ENCODE peak calls at places on chromosomes 16 and 17, in seven cellular contexts. L is HepG2, S is HCT116, E is K562, J is SK-N-SH, B is GM12878, G is H1. F is an unnamed sample.

GRCh38 chr16:67538666-67539101 is 10.1 kb downstream of the RIPOR1 start:
- DNase-seq in E (no peak), S (no peak), B (no peak), J (peak; percentile 38), G (no peak), L (no peak), F (no peak)

GRCh38 chr16:66485361-66485760 is 58.3 kb downstream of the BEAN1 start:
- DNase-seq in L (no peak), B (no peak), J (no peak), E (no peak), G (no peak), S (no peak), F (no peak)

GRCh38 chr17:13084420-13084819 is 66.6 kb upstream of the ELAC2 start:
- DNase-seq in J (no peak), B (no peak), S (no peak), L (no peak), G (no peak), E (no peak), F (no peak)

GRCh38 chr17:29594441-29595090 is 1.6 kb downstream of the ANKRD13B start:
- DNase-seq in L (no peak), G (no peak), E (no peak), B (no peak), J (no peak), S (no peak), F (no peak)

GRCh38 chr16:73717266-73718057 is 579.2 kb upstream of the PSMD7 start:
- DNase-seq in L (no peak), J (no peak), G (no peak), S (no peak), E (no peak), B (no peak), F (no peak)

GRCh38 chr16:56477096-56477878 is 25.9 kb downstream of the OGFOD1 start:
- DNase-seq in L (peak; percentile 27), E (peak; percentile 21), B (no peak), J (no peak), S (peak; percentile 46), G (no peak), F (peak; percentile 17)

GRCh38 chr16:17724242-17724898 is 253.6 kb upstream of the XYLT1 start:
- DNase-seq in G (no peak), E (no peak), S (no peak), B (no peak), L (no peak), J (no peak), F (no peak)

GRCh38 chr16:50538411-50539052 is 9.7 kb upstream of the NKD1 start:
- DNase-seq in S (no peak), E (no peak), L (no peak), J (peak; percentile 62), B (no peak), G (no peak), F (no peak)

GRCh38 chr17:59829217-59830006 is 63.3 kb downstream of the TUBD1 start:
- DNase-seq in B (peak; percentile 100), S (peak; percentile 100), G (no peak), E (peak; percentile 77), J (peak; percentile 44), L (peak; percentile 97), F (peak; percentile 97)

GRCh38 chr16:49986351-49987124 is 38.5 kb upstream of the CNEP1R1 start:
- DNase-seq in G (no peak), B (no peak), E (peak; percentile 38), J (peak; percentile 16), L (peak; percentile 18), S (peak; percentile 24), F (no peak)

GRCh38 chr16:22147853-22148252 is 14.5 kb upstream of the SDR42E2 start:
- DNase-seq in S (no peak), E (no peak), L (no peak), G (no peak), B (no peak), J (no peak), F (no peak)

GRCh38 chr17:69525920-69526841 is 111.7 kb downstream of the MAP2K6 start:
- DNase-seq in J (peak; percentile 60), E (peak; percentile 37), G (peak; percentile 13), B (no peak), S (peak; percentile 73), L (peak; percentile 65), F (peak; percentile 48)

GRCh38 chr17:304461-304860 is 48.1 kb downstream of the RPH3AL start:
- DNase-seq in J (no peak), L (no peak), S (no peak), E (no peak), B (no peak), G (no peak), F (no peak)

GRCh38 chr17:45753645-45754225 is 30.4 kb upstream of the CRHR1 start:
- DNase-seq in G (no peak), L (no peak), B (no peak), E (no peak), S (no peak), J (no peak), F (no peak)

GRCh38 chr16:24178496-24178895 is 77.6 kb upstream of the CACNG3 start:
- DNase-seq in J (no peak), G (no peak), L (no peak), B (no peak), S (no peak), E (no peak), F (no peak)

GRCh38 chr17:38996660-38997337 is 29.6 kb upstream of the FBXO47 start:
- DNase-seq in L (no peak), J (no peak), G (no peak), B (no peak), E (no peak), S (no peak), F (no peak)

GRCh38 chr16:84925092-84925772 is 86.1 kb downstream of the ZDHHC7 start:
- DNase-seq in E (peak; percentile 86), J (peak; percentile 56), G (peak; percentile 29), S (peak; percentile 35), L (peak; percentile 53), B (no peak), F (peak; percentile 39)

GRCh38 chr16:8855051-8855786 is 13.6 kb downstream of the CARHSP1 start:
- DNase-seq in E (peak; percentile 54), S (no peak), G (no peak), B (no peak), J (peak; percentile 23), L (no peak), F (no peak)

GRCh38 chr17:6830383-6830986 is 1.0 kb downstream of the TEKT1 start:
- DNase-seq in L (no peak), J (no peak), E (no peak), S (no peak), B (no peak), G (no peak), F (no peak)

GRCh38 chr16:74184839-74185238 is 111.8 kb upstream of the PSMD7 start:
- DNase-seq in J (no peak), E (no peak), G (no peak), L (no peak), B (no peak), S (no peak), F (no peak)

GRCh38 chr17:42187833-42188232 is 2.6 kb upstream of the HCRT start:
- DNase-seq in B (no peak), G (no peak), J (peak; percentile 2), L (no peak), S (no peak), E (no peak), F (no peak)

GRCh38 chr16:69131167-69131748 is 1.1 kb downstream of the CHTF8 start:
- DNase-seq in E (peak; percentile 83), B (no peak), L (no peak), G (no peak), S (no peak), J (peak; percentile 76), F (no peak)

GRCh38 chr16:67110136-67110847 is 551 bp downstream of the PHAF1 start:
- DNase-seq in S (no peak), L (no peak), B (no peak), E (no peak), G (no peak), J (no peak), F (no peak)

GRCh38 chr16:76541062-76541461 is 263.9 kb downstream of the CNTNAP4 start:
- DNase-seq in E (no peak), S (no peak), L (no peak), B (no peak), J (no peak), G (no peak), F (no peak)

GRCh38 chr17:61583242-61583641 is 7.8 kb downstream of the NACA2 start:
- DNase-seq in S (peak; percentile 65), E (peak; percentile 42), L (peak; percentile 74), J (peak; percentile 79), B (no peak), G (no peak), F (no peak)

GRCh38 chr17:39677581-39678339 is 9.5 kb downstream of the PNMT start:
- DNase-seq in L (no peak), E (no peak), B (no peak), S (no peak), J (no peak), G (no peak), F (no peak)

GRCh38 chr16:3457434-3458252 is 14.2 kb downstream of the NAA60 start:
- DNase-seq in S (peak; percentile 68), G (peak; percentile 62), E (peak; percentile 99), J (peak; percentile 100), B (peak; percentile 49), L (peak; percentile 78), F (no peak)
- TF ChIP-seq SIN3A in S (peak; percentile 62), G (peak; percentile 43), E (no peak), J (peak; percentile 30), B (peak; percentile 61), L (peak; percentile 75), F (peak; percentile 82)

GRCh38 chr17:7834891-7835817 is 1.1 kb downstream of the KDM6B start:
- DNase-seq in G (peak; percentile 97), J (peak; percentile 92), S (peak; percentile 98), L (peak; percentile 96), E (peak; percentile 92), B (peak; percentile 90), F (peak; percentile 96)
- H3K27ac ChIP-seq in G (peak overlapping the region; percentile 85), J (peak overlapping the region; percentile 98), S (peak overlapping the region; percentile 98), L (peak overlapping the region; percentile 92), E (peak overlapping the region; percentile 85), B (peak overlapping the region; percentile 76), F (peak overlapping the region; percentile 40)

GRCh38 chr16:47018223-47018891 is 44.9 kb upstream of the DNAJA2 start:
- DNase-seq in E (peak; percentile 61), J (peak; percentile 76), B (peak; percentile 98), L (peak; percentile 73), S (peak; percentile 71), G (no peak), F (peak; percentile 43)
- TF ChIP-seq CTCF in E (peak; percentile 68), J (peak; percentile 43), B (peak; percentile 72), L (peak; percentile 93), S (peak; percentile 64), G (peak; percentile 79), F (peak; percentile 62)

GRCh38 chr17:11900655-11901054 is 96.6 kb downstream of the ZNF18 start:
- DNase-seq in B (no peak), J (no peak), E (no peak), S (no peak), G (no peak), L (no peak), F (no peak)

GRCh38 chr17:11900103-11900502 is 97.2 kb downstream of the ZNF18 start:
- DNase-seq in S (no peak), E (no peak), J (no peak), L (no peak), B (no peak), G (no peak), F (no peak)

GRCh38 chr17:11899494-11899893 is 97.8 kb downstream of the ZNF18 start:
- DNase-seq in J (peak; percentile 21), S (no peak), G (no peak), B (no peak), E (peak; percentile 17), L (no peak), F (no peak)

GRCh38 chr17:11896199-11896598 is 101.1 kb downstream of the ZNF18 start:
- DNase-seq in J (no peak), L (no peak), G (no peak), S (no peak), E (no peak), B (no peak), F (no peak)

GRCh38 chr17:11898526-11899235 is 98.6 kb downstream of the ZNF18 start:
- DNase-seq in B (no peak), G (no peak), L (no peak), J (no peak), E (no peak), S (no peak), F (no peak)
- TF ChIP-seq SIN3A in B (no peak), G (no peak), L (no peak), J (no peak), E (no peak), S (no peak), F (no peak)

F was measured in Panc1.